ENCODE peak calls at places on chromosomes 13 and 19, in nine cellular contexts. I is IMR-90, A is testis, E is body of pancreas, F is gastrocnemius medialis, P is prostate gland, Z is tibial nerve, W is transverse colon, X is adrenal gland. N is an unnamed sample.

GRCh38 chr19:8569066-8569761 is 8.0 kb downstream of the MYO1F start:
- DNase-seq in P (no peak), A (peak), X (peak), Z (peak), E (peak), I (peak), F (no peak), W (peak), N (no peak)

GRCh38 chr13:51202477-51203046 is 19.6 kb upstream of the FAM124A start:
- DNase-seq in A (no peak), I (no peak), Z (no peak), E (no peak), W (no peak), X (no peak), F (no peak), P (no peak), N (no peak)

GRCh38 chr13:26589754-26590153 is 32.3 kb downstream of the WASF3 start:
- DNase-seq in Z (no peak), P (no peak), I (peak), A (no peak), W (no peak), F (no peak), E (no peak), X (no peak), N (no peak)

GRCh38 chr19:17553256-17553655 is 2.2 kb upstream of the COLGALT1 start:
- DNase-seq in A (peak), P (peak), E (peak), W (peak), Z (peak), X (peak), F (peak), I (peak), N (no peak)

GRCh38 chr13:84834201-84834600 is 951.9 kb upstream of the SLITRK1 start:
- DNase-seq in F (no peak), W (no peak), X (no peak), A (no peak), P (no peak), I (no peak), Z (no peak), E (no peak), N (no peak)

GRCh38 chr13:45049478-45049877 is 60.1 kb downstream of the GPALPP1 start:
- DNase-seq in X (no peak), W (no peak), E (no peak), A (no peak), Z (no peak), F (no peak), P (no peak), I (no peak), N (no peak)

GRCh38 chr13:82291852-82292251 is 1590.4 kb downstream of the SLITRK1 start:
- DNase-seq in I (no peak), Z (no peak), W (no peak), P (no peak), E (no peak), X (no peak), A (no peak), F (no peak), N (no peak)

GRCh38 chr13:48010698-48011097 is 9.6 kb upstream of the SUCLA2 start:
- DNase-seq in Z (no peak), P (no peak), A (no peak), E (no peak), F (no peak), I (no peak), W (no peak), X (no peak), N (no peak)

GRCh38 chr13:114234266-114234644 is 442 bp upstream of the CDC16 start:
- DNase-seq in X (no peak), F (no peak), I (no peak), A (no peak), Z (no peak), E (no peak), W (no peak), P (no peak), N (no peak)

DNA sequence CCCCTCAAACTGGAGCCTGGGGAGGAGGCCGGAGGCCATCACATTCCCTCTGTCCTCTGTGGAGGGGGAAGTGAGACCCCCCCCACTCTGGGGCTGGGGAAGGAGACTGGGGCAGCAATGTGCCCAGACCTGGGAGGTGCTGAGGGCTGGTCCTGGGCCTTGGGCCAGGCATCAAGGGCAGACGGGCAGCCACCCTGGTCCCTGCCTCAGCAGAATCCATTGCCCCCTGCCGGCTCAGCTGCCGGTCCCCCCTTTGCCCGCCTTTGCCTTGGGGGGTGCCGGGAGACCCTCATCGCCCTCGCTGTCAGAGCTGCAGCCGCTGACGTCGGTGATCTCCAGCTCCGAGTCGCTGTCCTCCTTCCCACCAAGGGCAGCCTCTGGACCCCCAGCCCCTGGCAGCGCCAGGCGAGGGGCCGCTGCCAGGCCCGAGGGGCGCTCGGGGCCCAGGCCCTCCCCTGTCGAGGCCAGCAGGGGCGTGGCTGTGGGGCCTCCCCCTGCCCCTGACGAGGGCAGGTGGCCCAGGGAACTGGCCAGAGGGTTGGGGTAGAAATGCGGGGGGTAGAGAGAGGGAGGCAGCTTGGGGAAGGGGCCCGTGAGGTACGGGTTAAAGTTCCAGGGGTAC is 20.1 kb downstream of the ERFL start:
- DNase-seq in E (no peak), F (no peak), I (no peak), Z (no peak), W (no peak), A (no peak), P (no peak), X (no peak), N (no peak)
- TF ChIP-seq POLR2A in E (no peak), F (no peak), I (no peak), Z (no peak), W (no peak), A (no peak), P (no peak), X (no peak), N (no peak)

DNA sequence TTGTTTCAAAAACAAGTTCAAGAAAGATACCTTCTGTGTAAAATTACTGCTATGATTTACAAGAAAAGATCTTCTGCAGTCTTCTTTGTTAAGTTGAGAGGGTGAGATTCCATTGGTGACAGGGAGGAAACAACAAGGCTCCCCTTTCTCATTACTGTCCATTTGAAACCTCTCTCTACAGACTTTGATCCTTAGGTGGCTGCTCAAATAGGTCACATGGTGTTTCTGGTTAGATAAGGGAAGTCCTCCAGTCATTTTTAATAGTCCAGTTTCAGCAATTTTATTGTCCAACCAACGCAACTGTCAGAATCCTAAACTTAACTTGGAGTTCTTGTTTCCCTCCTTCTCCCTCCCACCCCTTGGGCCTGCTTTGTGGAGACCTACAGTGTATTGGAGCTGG is 390.4 kb downstream of the EFNB2 start:
- DNase-seq in I (no peak), A (no peak), P (no peak), W (no peak), E (no peak), F (no peak), Z (no peak), X (no peak), N (no peak)
- H3K27ac ChIP-seq in I (peak), A (no peak), P (peak), W (peak), E (peak), F (no peak), Z (no peak), X (no peak), N (no peak)

DNA sequence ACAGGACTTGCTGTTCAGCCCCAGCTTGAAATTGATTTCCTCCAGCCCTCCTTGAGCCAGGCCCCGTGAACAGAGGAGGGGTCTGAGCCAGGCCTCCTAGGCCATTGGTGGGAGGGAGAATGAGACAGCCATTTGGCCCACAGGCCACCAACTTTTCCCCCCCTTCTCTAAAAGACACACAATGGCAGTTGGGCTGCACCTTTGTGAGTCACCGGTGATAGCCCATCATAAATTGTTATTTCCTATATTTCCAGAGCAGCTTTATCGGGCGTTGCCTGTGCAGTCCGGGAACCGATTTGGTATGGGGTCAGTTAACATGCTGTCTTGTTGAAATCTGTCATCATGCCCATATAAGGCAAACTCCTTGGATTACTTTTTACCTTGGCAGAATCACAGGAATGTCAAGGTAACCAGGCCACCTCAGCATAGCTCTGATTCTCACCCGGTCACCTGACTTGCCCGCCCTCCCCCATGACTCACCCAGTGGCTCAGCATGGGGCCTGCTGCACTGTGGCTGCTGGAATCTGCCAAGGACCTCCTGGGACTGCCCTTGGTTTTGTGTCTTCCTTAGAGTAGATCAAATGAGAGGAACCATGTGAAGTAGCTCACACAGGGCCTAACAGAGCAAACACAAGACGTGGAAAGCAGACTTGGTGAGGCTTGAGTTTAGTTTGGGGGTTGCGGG is 36.1 kb downstream of the ACTN4 start:
- DNase-seq in Z (no peak), E (peak), I (peak), P (peak), A (peak), X (peak), W (peak), F (peak), N (no peak)
- TF ChIP-seq POLR2A in Z (no peak), E (peak), I (peak), P (peak), A (no peak), X (peak), W (peak), F (no peak), N (peak)

GRCh38 chr19:11179716-11180297 is 17.5 kb downstream of the KANK2 start:
- DNase-seq in W (no peak), X (no peak), E (no peak), F (no peak), P (no peak), I (no peak), Z (no peak), A (no peak), N (no peak)

GRCh38 chr19:11176466-11177193 is 20.7 kb downstream of the KANK2 start:
- DNase-seq in A (no peak), E (no peak), X (no peak), W (no peak), F (no peak), Z (no peak), I (no peak), P (no peak), N (no peak)

GRCh38 chr19:11175920-11176319 is 20.3 kb upstream of the SPC24 start:
- DNase-seq in P (no peak), X (no peak), W (no peak), I (no peak), E (no peak), A (no peak), F (no peak), Z (no peak), N (no peak)

GRCh38 chr19:11180346-11180745 is 17.0 kb downstream of the KANK2 start:
- DNase-seq in F (no peak), Z (no peak), E (no peak), W (no peak), X (no peak), P (no peak), A (no peak), I (no peak), N (no peak)

GRCh38 chr19:11177592-11177991 is 19.8 kb downstream of the KANK2 start:
- DNase-seq in I (no peak), F (no peak), X (no peak), P (no peak), E (no peak), Z (no peak), W (no peak), A (no peak), N (no peak)
- H3K27ac ChIP-seq in I (no peak), F (no peak), X (no peak), P (no peak), E (no peak), Z (peak), W (no peak), A (no peak), N (peak)

GRCh38 chr13:112870062-112870352 is 99.0 kb upstream of the MCF2L start:
- DNase-seq in W (no peak), Z (no peak), P (no peak), F (no peak), E (no peak), I (no peak), X (no peak), A (no peak), N (no peak)
- TF ChIP-seq POLR2A in W (no peak), Z (no peak), P (no peak), F (no peak), E (no peak), I (no peak), X (no peak), A (no peak), N (no peak)

GRCh38 chr13:98466634-98467236 is 110.2 kb downstream of the STK24 start:
- DNase-seq in X (peak), W (peak), I (peak), P (no peak), Z (peak), A (peak), E (no peak), F (no peak), N (no peak)
- H3K27ac ChIP-seq in X (no peak), W (peak), I (no peak), P (no peak), Z (no peak), A (no peak), E (peak), F (no peak), N (no peak)